ENCODE peak calls at places on chromosome 19, in seven cellular contexts. J is left lung, I is mammary epithelial cell, U is choroid plexus epithelial cell, G is type B pancreatic cell, W is endothelial cell, B is lower lobe of right lung. C is an unnamed sample.

GRCh38 chr19:51760811-51761356 is at the start of gene FPR2:
- DNase-seq in I (no peak), W (no peak), B (no peak), J (no peak), G (no peak), U (peak; percentile 35), C (no peak)

GRCh38 chr19:17817668-17818363 is 3.5 kb downstream of the INSL3 start:
- DNase-seq in B (no peak), G (no peak), I (no peak), J (no peak), U (no peak), W (no peak), C (no peak)

GRCh38 chr19:13008926-13009787 is 13.9 kb downstream of the NFIX start:
- DNase-seq in B (no peak), W (no peak), U (no peak), G (no peak), I (peak; percentile 51), J (peak; percentile 66), C (no peak)

GRCh38 chr19:16661480-16662034 is 618 bp downstream of the TMEM38A start:
- DNase-seq in G (no peak), I (no peak), B (peak; percentile 61), U (no peak), W (no peak), J (peak; percentile 36), C (no peak)

GRCh38 chr19:11737964-11738745 is 591 bp downstream of the ZNF823 start:
- DNase-seq in W (peak; percentile 49), I (peak; percentile 42), J (peak; percentile 77), U (peak; percentile 18), B (peak; percentile 84), G (peak; percentile 68), C (peak; percentile 32)

GRCh38 chr19:34269968-34270621 is 15.7 kb downstream of the GARRE1 start:
- DNase-seq in B (peak; percentile 77), U (peak; percentile 70), J (peak; percentile 62), W (peak; percentile 54), G (no peak), I (peak; percentile 70), C (no peak)

GRCh38 chr19:50607874-50608785 is 31.6 kb downstream of the SYT3 start:
- DNase-seq in I (peak; percentile 5), U (peak; percentile 36), B (peak; percentile 91), J (peak; percentile 74), G (peak; percentile 91), W (peak; percentile 8), C (peak; percentile 55)

GRCh38 chr19:16325161-16325527 is 518 bp downstream of the KLF2 start:
- DNase-seq in I (no peak), J (peak; percentile 53), W (peak; percentile 44), B (peak; percentile 76), U (no peak), G (no peak), C (no peak)

DNA sequence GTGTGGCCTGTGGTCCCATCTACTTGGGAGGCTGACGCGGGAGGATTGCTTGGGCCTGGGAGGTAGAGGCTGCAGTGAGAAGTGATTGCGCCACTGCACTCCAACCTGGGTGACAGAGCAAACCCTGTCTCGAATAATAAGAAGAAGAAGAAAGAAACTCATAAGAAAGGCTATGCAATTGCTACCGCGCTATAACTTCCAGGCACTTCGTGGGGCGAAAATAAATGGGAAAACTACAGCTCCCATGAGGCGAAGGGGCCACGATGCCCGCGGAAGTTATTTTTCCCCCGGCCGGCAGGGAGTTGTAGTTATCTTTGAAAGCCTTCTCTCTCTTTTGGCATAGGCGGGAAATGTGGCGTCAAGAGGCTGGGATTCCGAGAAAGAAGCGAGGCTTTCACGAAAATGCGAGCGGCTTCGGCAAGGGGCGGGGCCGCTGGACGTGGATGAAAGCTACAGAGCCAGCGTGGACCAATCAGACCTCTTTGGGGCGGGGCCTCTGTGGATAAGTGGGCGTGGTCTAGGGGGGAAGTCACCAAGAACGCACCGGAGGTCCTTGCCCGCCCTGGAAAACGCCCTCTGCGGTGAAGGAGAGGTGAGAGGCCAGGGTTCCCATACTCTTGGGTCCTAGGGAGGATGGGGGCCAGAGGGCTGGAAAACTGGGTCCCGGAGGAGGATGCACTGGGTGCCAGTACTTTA is at the start of gene NUCB1:
- DNase-seq in J (peak; percentile 99), I (peak; percentile 98), U (peak; percentile 99), B (peak; percentile 99), W (peak; percentile 98), G (peak; percentile 97), C (peak; percentile 98)
- TF ChIP-seq CTCF in J (peak; percentile 9), I (no peak), U (peak; percentile 53), B (peak; percentile 45), W (no peak), G (peak; percentile 57), C (no peak)

GRCh38 chr19:42197375-42197817 is 20.1 kb downstream of the DEDD2 start:
- DNase-seq in U (peak; percentile 33), B (peak; percentile 64), G (no peak), J (no peak), I (no peak), W (no peak), C (no peak)

GRCh38 chr19:42198676-42199439 is 18.6 kb downstream of the DEDD2 start:
- DNase-seq in J (no peak), U (no peak), B (no peak), I (no peak), G (no peak), W (no peak), C (no peak)

GRCh38 chr19:42200116-42200740 is 17.2 kb downstream of the DEDD2 start:
- DNase-seq in U (no peak), I (no peak), G (no peak), W (no peak), J (no peak), B (no peak), C (no peak)

GRCh38 chr19:42201489-42202289 is 15.8 kb downstream of the DEDD2 start:
- DNase-seq in G (no peak), U (no peak), I (no peak), W (no peak), B (peak; percentile 79), J (peak; percentile 82), C (no peak)

DNA sequence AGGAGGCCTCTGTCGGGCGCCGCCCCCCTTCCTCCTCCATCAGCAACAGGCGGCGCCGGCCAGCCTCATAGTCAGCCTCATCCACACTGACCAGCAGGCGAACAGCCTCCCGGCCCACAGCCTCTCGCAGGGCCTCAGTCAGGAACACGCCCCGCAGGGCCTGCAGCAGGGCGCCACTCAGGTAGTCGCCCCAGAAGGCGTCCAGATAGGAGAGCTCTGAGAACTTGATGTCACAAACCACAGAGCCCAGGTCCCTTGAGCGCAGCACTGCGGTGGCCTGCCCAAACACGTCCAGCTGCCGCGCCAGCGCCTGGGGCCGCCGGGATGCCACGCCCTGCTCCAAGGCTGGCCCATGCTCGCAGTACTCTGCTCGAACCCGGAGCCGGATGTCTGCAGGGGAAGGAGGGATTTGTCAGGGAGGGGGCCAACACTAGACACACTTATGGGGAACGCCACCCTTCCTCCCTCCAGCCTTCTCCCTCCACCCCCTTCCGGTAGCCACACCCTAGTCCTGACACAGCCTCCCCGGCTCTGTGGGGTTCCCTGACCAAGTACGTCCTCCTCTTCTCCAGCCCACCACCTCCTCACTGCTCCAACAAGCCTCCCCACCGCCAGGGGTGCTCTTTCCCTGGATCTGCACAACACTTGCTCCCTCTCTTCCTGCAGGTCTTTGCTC is 17.9 kb downstream of the DEDD2 start:
- DNase-seq in U (no peak), B (peak; percentile 83), J (peak; percentile 83), I (peak; percentile 80), W (no peak), G (no peak), C (no peak)
- TF ChIP-seq CTCF in U (no peak), B (no peak), J (peak; percentile 40), I (peak; percentile 67), W (no peak), G (no peak), C (no peak)

DNA sequence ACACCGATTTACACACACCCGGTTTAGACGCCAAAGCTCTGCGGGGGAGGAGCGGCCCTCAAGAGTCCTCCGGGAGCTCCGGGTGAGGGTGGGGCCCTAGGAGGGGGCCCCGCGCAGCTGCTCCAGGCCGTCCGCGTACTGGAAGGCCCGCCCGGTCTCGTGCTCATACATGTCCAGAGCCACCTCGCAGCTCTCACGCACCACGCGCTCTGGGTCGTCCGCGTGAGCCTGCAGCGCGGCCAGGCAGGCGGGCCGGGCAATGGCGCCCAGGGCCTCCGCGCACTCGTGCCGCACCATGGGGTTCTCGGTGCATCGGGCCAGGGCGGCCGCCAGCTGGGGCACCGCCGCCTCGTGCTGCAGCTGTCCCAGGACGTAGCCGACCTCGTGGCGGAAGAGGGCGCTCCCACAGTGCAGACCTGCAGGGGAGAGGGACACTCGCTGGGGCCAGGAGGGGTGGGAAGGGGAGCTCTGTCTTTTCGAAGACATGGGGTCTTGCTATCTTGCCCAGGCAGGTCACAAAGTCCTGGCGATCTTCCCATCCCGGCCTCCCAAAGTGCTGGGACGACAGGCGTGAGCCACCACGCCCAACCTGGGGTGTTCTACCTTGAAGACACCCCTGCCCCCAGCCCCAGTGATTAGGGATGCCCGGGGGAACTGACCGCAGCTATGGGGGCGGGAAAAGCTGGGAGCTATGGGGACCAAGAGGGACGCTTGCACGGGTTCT is 8.3 kb upstream of the SMIM44 start:
- DNase-seq in J (no peak), W (no peak), U (no peak), G (no peak), B (no peak), I (no peak), C (no peak)
- TF ChIP-seq CTCF in J (no peak), W (no peak), U (no peak), G (no peak), B (no peak), I (no peak), C (no peak)

GRCh38 chr19:45178262-45179062 is at the start of gene BLOC1S3:
- DNase-seq in U (peak; percentile 100), B (peak; percentile 100), I (peak; percentile 100), W (peak; percentile 100), J (peak; percentile 100), G (peak; percentile 99), C (peak; percentile 99)
- TF ChIP-seq CTCF in U (peak; percentile 32), B (peak; percentile 47), I (peak; percentile 21), W (peak; percentile 66), J (peak; percentile 54), G (peak; percentile 68), C (no peak)

GRCh38 chr19:30932854-30933253 is 416.4 kb downstream of the TSHZ3 start:
- DNase-seq in I (no peak), J (no peak), B (no peak), G (no peak), W (no peak), U (no peak), C (no peak)

GRCh38 chr19:30923096-30923495 is 426.1 kb downstream of the TSHZ3 start:
- DNase-seq in I (no peak), W (no peak), B (no peak), J (no peak), U (no peak), G (no peak), C (no peak)

GRCh38 chr19:30931307-30931706 is 417.9 kb downstream of the TSHZ3 start:
- DNase-seq in B (no peak), I (no peak), U (no peak), J (no peak), W (no peak), G (no peak), C (no peak)

GRCh38 chr19:30924670-30925069 is 424.6 kb downstream of the TSHZ3 start:
- DNase-seq in W (no peak), U (no peak), G (no peak), B (no peak), I (no peak), J (no peak), C (no peak)

DNA sequence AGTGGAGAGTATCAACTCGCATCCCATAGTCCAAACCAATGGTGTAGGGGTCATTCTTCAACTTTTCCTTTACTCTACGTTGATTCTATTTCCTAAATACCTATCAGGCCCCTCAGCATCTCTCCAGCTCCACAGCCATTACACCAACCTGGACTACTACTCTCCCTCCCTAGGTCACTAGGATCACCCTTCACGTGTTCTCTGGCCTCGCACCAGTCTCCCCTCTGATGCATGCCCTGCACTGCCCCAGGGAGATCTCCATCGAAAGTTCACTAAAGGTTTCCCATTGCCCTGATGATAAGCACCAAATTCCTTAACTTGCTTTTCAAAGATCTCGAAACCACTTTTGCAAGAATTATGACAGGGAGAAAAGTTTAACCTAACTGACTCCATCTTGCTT is 421.5 kb downstream of the TSHZ3 start:
- DNase-seq in W (no peak), I (no peak), B (no peak), G (no peak), U (no peak), J (no peak), C (no peak)
- TF ChIP-seq CTCF in W (no peak), I (no peak), B (no peak), G (no peak), U (no peak), J (no peak), C (no peak)

C was measured in omental fat pad.